ENCODE peak calls at places on chromosomes 16 and 17, in nine cellular contexts. W is K562, D is HCT116, X is HL-60, M is transverse colon, Z is sigmoid colon, A is stomach, C is breast epithelium, Y is GM23338. V is an unnamed sample.

GRCh38 chr17:957856-958421 is 21.6 kb downstream of the NXN start:
- DNase-seq in W (no peak), D (no peak), X (no peak), M (no peak), Z (no peak), A (no peak), C (no peak), Y (no peak), V (no peak)

GRCh38 chr16:11481987-11482386 is 104.7 kb downstream of the LITAF start:
- DNase-seq in W (no peak), D (no peak), X (no peak), M (no peak), Z (no peak), A (no peak), C (no peak), Y (no peak), V (no peak)

GRCh38 chr17:69819316-69820087 is 255.5 kb upstream of the KCNJ16 start:
- DNase-seq in W (no peak), D (no peak), X (no peak), M (no peak), Z (no peak), A (no peak), C (no peak), Y (no peak), V (no peak)

GRCh38 chr16:3618782-3619166 is 7.4 kb upstream of the SLX4 start:
- DNase-seq in W (peak; percentile 31), D (peak; percentile 68), X (peak; percentile 74), M (no peak), Z (no peak), A (peak; percentile 24), C (no peak), Y (no peak), V (peak; percentile 48)

GRCh38 chr16:77787452-77787851 is 912 bp upstream of the VAT1L start:
- DNase-seq in W (no peak), D (no peak), X (no peak), M (no peak), Z (no peak), A (no peak), C (no peak), Y (no peak), V (no peak)

GRCh38 chr16:66265106-66265415 is 101.4 kb upstream of the CDH5 start:
- DNase-seq in W (no peak), D (no peak), X (no peak), M (no peak), Z (no peak), A (no peak), C (no peak), Y (no peak), V (no peak)

GRCh38 chr17:81493198-81494038 is 19.2 kb downstream of the ACTG1 start:
- DNase-seq in W (peak; percentile 82), D (no peak), X (no peak), M (no peak), Z (no peak), A (no peak), C (no peak), Y (no peak), V (no peak)

GRCh38 chr16:85979605-85980004 is 80.6 kb downstream of the IRF8 start:
- DNase-seq in W (peak; percentile 6), D (no peak), X (no peak), M (peak; percentile 64), Z (no peak), A (no peak), C (no peak), Y (no peak), V (no peak)

GRCh38 chr16:4564661-4565267 is 8.6 kb downstream of the C16orf96 start:
- DNase-seq in W (no peak), D (no peak), X (no peak), M (no peak), Z (no peak), A (no peak), C (no peak), Y (no peak), V (no peak)

GRCh38 chr16:1183235-1183907 is 30.5 kb downstream of the CACNA1H start:
- DNase-seq in W (no peak), D (no peak), X (no peak), M (peak; percentile 53), Z (peak; percentile 90), A (no peak), C (no peak), Y (no peak), V (no peak)
- TF ChIP-seq POLR2AphosphoS5 in W (no peak), D (no peak), X (no peak), M (no peak), Z (peak; percentile 14), A (no peak), C (no peak), Y (no peak), V (no peak)

DNA sequence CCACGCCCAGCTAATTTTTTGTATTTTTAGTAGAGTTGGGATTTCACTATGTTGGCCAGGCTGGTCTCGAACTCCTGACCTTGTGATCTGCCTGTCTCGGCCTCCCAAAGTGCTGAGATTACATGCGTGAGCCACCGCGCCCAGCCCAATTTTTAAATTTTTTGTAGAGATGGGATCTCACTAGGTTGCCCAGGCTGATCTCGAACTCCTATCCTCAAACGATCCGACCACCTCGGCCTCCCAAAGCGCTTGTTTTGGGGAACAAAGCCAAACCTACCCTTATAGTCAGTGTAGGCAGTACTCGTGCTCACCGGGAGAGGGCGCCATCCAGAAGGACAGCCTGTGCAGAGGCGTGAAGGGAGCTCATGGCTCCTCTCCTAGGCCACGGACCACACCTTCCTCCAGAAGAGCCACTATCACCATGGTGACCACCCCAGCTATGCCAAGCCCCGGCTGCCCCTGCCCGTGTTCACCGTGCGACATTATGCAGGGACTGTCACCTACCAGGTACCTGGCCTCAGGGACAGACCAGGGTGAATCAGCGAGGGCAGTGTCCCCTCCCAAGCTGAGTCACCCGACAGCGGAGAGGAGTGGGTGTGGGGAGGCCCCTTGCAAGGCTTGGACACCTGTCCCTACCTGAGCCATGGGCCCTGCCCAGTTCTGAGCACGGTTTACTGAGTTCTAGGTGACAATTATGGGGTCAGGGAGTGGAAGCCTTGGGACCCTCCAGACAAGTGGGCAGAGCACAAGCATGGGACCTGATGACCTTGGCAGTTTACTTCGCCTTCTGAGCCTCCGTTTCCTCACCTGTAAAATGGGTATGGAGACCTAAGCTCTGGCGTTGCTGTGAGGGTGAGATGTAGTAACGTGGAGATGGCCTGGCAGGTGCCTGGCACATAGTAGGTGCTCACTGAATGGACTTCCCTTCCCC is 13.7 kb downstream of the MYO15B start:
- DNase-seq in W (peak; percentile 86), D (peak; percentile 96), X (no peak), M (peak; percentile 87), Z (peak; percentile 64), A (peak; percentile 74), C (no peak), Y (peak; percentile 91), V (no peak)
- TF ChIP-seq POLR2AphosphoS5 in W (no peak), D (peak; percentile 61), X (no peak), M (peak; percentile 47), Z (no peak), A (no peak), C (no peak), Y (no peak), V (no peak)

GRCh38 chr16:57645691-57646387 is 17.4 kb downstream of the ADGRG1 start:
- DNase-seq in W (no peak), D (no peak), X (no peak), M (no peak), Z (peak; percentile 73), A (no peak), C (peak; percentile 67), Y (no peak), V (peak; percentile 61)
- TF ChIP-seq POLR2AphosphoS5 in W (no peak), D (no peak), X (no peak), M (no peak), Z (no peak), A (no peak), C (peak; percentile 31), Y (no peak), V (peak; percentile 32)

GRCh38 chr16:646679-647172 is 2.4 kb upstream of the WDR90 start:
- DNase-seq in W (no peak), D (no peak), X (no peak), M (no peak), Z (no peak), A (no peak), C (no peak), Y (no peak), V (no peak)

GRCh38 chr16:649646-650045 is 481 bp downstream of the WDR90 start:
- DNase-seq in W (no peak), D (no peak), X (no peak), M (no peak), Z (no peak), A (no peak), C (no peak), Y (no peak), V (no peak)

GRCh38 chr16:647173-647902 is 1.8 kb upstream of the WDR90 start:
- DNase-seq in W (no peak), D (no peak), X (no peak), M (peak; percentile 71), Z (no peak), A (peak; percentile 70), C (no peak), Y (no peak), V (no peak)

GRCh38 chr16:648786-649589 is at the start of gene WDR90:
- DNase-seq in W (no peak), D (peak; percentile 59), X (peak; percentile 87), M (peak; percentile 96), Z (peak; percentile 97), A (peak; percentile 94), C (peak; percentile 85), Y (peak; percentile 97), V (peak; percentile 99)

DNA sequence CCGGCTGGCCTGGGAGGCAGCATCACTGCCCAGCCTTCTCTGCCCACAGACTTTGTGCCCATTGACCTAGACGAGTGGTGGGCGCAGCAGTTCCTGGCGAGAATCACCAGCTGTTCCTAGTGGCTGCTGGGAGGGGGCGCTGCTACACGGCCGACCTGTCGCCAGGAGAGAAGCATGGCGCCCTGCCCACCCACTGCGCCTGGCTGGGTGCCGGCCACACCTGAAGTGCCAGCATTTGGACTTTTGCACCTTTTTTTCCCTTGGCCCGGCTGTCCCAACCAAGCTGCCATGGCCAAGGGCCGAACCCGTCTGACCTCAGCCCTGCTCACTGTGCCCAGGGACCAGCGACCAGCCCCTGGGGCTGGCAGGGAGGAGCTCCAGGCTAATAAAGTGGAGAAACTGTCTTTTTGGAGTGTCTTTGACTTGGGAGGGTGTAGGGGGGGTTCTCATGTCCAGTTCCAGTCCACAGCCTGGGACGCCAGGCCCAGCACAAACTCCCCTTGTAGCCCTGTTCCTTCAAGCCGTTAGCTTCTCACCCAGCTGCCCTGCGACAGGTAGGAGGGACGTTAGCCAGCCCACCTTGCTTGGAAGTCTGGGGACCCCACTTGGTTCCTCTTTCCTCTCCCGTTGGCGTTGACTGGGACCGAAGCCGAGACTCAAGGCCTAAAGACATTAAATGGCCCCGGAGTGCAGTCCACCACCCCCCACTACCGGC is 937 bp upstream of the WDR90 start:
- DNase-seq in W (no peak), D (no peak), X (peak; percentile 52), M (peak; percentile 90), Z (no peak), A (peak; percentile 83), C (no peak), Y (peak; percentile 75), V (peak; percentile 60)
- TF ChIP-seq POLR2AphosphoS5 in W (no peak), D (peak; percentile 37), X (peak; percentile 42), M (peak; percentile 61), Z (no peak), A (no peak), C (no peak), Y (peak; percentile 14), V (no peak)

V was measured in upper lobe of left lung.